ENCODE peak calls at places on chromosomes 11 and 22, in eight cellular contexts. L, O, M, I, C, U, J and F are unnamed samples.

GRCh38 chr11:58905716-58906547 is 33.4 kb upstream of the GLYATL1 start:
- DNase-seq in L (no peak), O (no peak), M (peak; percentile 89), I (peak; percentile 91), C (peak; percentile 64), U (peak; percentile 71), J (peak; percentile 88), F (peak; percentile 47)

GRCh38 chr11:77968337-77968736 is 26.1 kb downstream of the INTS4 start:
- DNase-seq in L (peak; percentile 37), O (peak; percentile 24), M (no peak), I (no peak), C (no peak), U (no peak), J (no peak), F (no peak)

GRCh38 chr22:29810156-29810555 is 27.9 kb downstream of the ASCC2 start:
- DNase-seq in L (no peak), O (no peak), M (no peak), I (no peak), C (no peak), U (no peak), J (no peak), F (no peak)

GRCh38 chr11:111604392-111605009 is 2.3 kb downstream of the SIK2 start:
- DNase-seq in L (peak; percentile 67), O (peak; percentile 45), M (peak; percentile 34), I (peak; percentile 45), C (no peak), U (no peak), J (peak; percentile 68), F (no peak)

GRCh38 chr11:61971177-61972111 is 4.0 kb upstream of the FTH1 start:
- DNase-seq in L (peak; percentile 34), O (peak; percentile 70), M (peak; percentile 99), I (peak; percentile 99), C (peak; percentile 99), U (peak; percentile 98), J (peak; percentile 100), F (peak; percentile 81)

GRCh38 chr11:69320326-69320725 is 26.4 kb downstream of the MYEOV start:
- DNase-seq in L (no peak), O (no peak), M (no peak), I (no peak), C (no peak), U (no peak), J (no peak), F (no peak)

GRCh38 chr11:9053631-9054030 is 37.8 kb downstream of the SCUBE2 start:
- DNase-seq in L (no peak), O (no peak), M (peak; percentile 29), I (peak; percentile 73), C (no peak), U (peak; percentile 6), J (peak; percentile 57), F (no peak)

GRCh38 chr22:30193031-30193794 is 53.3 kb downstream of the LIF start:
- DNase-seq in L (no peak), O (no peak), M (no peak), I (no peak), C (no peak), U (no peak), J (no peak), F (no peak)

GRCh38 chr11:121406291-121406690 is 45.8 kb upstream of the SORL1 start:
- DNase-seq in L (peak; percentile 75), O (no peak), M (no peak), I (no peak), C (no peak), U (no peak), J (no peak), F (no peak)

GRCh38 chr11:2257023-2257700 is 13.2 kb downstream of the ASCL2 start:
- DNase-seq in L (no peak), O (no peak), M (no peak), I (no peak), C (no peak), U (no peak), J (no peak), F (no peak)

GRCh38 chr11:368414-369335 is 624 bp upstream of the B4GALNT4 start:
- DNase-seq in L (no peak), O (no peak), M (peak; percentile 7), I (peak; percentile 18), C (no peak), U (no peak), J (peak; percentile 25), F (no peak)

GRCh38 chr11:6895010-6895409 is 2.7 kb upstream of the OR2D2 start:
- DNase-seq in L (no peak), O (no peak), M (no peak), I (no peak), C (no peak), U (no peak), J (no peak), F (no peak)

GRCh38 chr11:72599325-72600117 is 74.7 kb downstream of the PDE2A start:
- DNase-seq in L (no peak), O (no peak), M (no peak), I (no peak), C (no peak), U (no peak), J (no peak), F (no peak)

GRCh38 chr11:73838443-73839122 is 38.1 kb downstream of the COA4 start:
- DNase-seq in L (no peak), O (no peak), M (peak; percentile 36), I (peak; percentile 50), C (no peak), U (no peak), J (peak; percentile 81), F (no peak)

GRCh38 chr22:42369250-42370041 is 62.8 kb downstream of the NFAM1 start:
- DNase-seq in L (peak; percentile 94), O (peak; percentile 99), M (peak; percentile 85), I (peak; percentile 85), C (peak; percentile 91), U (peak; percentile 73), J (peak; percentile 87), F (peak; percentile 71)

GRCh38 chr11:77206264-77207018 is 78.4 kb downstream of the MYO7A start:
- DNase-seq in L (no peak), O (no peak), M (no peak), I (no peak), C (no peak), U (no peak), J (no peak), F (no peak)

GRCh38 chr11:94776351-94777321 is 8.5 kb downstream of the AMOTL1 start:
- DNase-seq in L (no peak), O (no peak), M (no peak), I (peak; percentile 74), C (no peak), U (no peak), J (peak; percentile 61), F (no peak)

GRCh38 chr22:35589071-35589735 is 27.9 kb downstream of the MB start:
- DNase-seq in L (no peak), O (no peak), M (peak; percentile 65), I (peak; percentile 77), C (no peak), U (no peak), J (peak; percentile 62), F (no peak)
- TF ChIP-seq CTCF in L (no peak), O (no peak), M (peak; percentile 27), I (peak; percentile 8), C (no peak), U (no peak), J (no peak), F (no peak)

GRCh38 chr11:71372693-71373657 is 75.2 kb downstream of the DHCR7 start:
- DNase-seq in L (peak; percentile 77), O (no peak), M (peak; percentile 11), I (peak; percentile 50), C (no peak), U (peak; percentile 1), J (peak; percentile 56), F (no peak)
- TF ChIP-seq CTCF in L (peak; percentile 77), O (no peak), M (peak; percentile 64), I (peak; percentile 65), C (peak; percentile 25), U (peak; percentile 63), J (peak; percentile 64), F (peak; percentile 61)

GRCh38 chr11:134097146-134097545 is 28.3 kb downstream of the JAM3 start:
- DNase-seq in L (no peak), O (no peak), M (no peak), I (no peak), C (no peak), U (no peak), J (no peak), F (no peak)

GRCh38 chr11:134100171-134100570 is 31.3 kb downstream of the JAM3 start:
- DNase-seq in L (no peak), O (no peak), M (no peak), I (no peak), C (no peak), U (no peak), J (no peak), F (no peak)

GRCh38 chr11:134101292-134101691 is 32.4 kb downstream of the JAM3 start:
- DNase-seq in L (no peak), O (no peak), M (peak; percentile 12), I (peak; percentile 67), C (no peak), U (no peak), J (peak; percentile 63), F (no peak)

DNA sequence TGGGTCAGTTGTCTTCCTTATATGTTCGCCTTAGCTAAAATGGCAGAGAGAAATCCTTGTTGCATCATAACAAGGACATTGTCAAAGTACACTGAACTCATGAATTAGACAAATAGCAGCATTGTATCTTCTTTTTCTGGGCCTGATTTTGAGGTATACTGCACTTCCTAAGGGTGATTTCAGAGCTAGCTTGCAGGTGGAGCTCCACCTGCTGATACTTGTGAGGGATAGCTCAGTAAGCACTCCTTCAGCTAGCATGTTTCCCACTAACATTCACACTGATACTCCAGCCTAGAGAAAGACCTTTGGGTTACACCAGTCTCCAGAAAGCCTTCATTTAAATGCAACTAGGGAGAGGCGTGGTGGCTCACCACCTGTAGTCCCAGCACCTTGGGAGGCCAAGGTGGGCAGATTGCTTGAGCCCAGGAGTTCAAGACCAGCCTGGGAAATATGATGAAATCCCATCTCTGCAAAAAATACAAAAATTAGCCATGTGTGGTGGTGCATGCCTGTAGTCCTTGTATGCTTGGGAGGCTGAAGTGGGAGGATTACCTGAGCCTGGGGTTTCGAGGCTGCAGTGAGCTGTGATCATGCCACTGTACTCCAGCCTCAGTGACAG is 29.8 kb downstream of the JAM3 start:
- DNase-seq in L (peak; percentile 19), O (peak; percentile 22), M (no peak), I (no peak), C (no peak), U (no peak), J (peak; percentile 30), F (no peak)
- TF ChIP-seq CTCF in L (peak; percentile 57), O (peak; percentile 50), M (peak; percentile 25), I (no peak), C (no peak), U (peak; percentile 3), J (peak; percentile 43), F (peak; percentile 53)

GRCh38 chr11:32280339-32280738 is 155.0 kb downstream of the WT1 start:
- DNase-seq in L (no peak), O (no peak), M (no peak), I (no peak), C (no peak), U (no peak), J (no peak), F (no peak)

GRCh38 chr11:32279672-32280071 is 155.7 kb downstream of the WT1 start:
- DNase-seq in L (no peak), O (no peak), M (no peak), I (no peak), C (no peak), U (no peak), J (peak; percentile 6), F (no peak)
- TF ChIP-seq CTCF in L (no peak), O (no peak), M (peak; percentile 23), I (no peak), C (no peak), U (peak; percentile 7), J (peak; percentile 42), F (peak; percentile 36)